ENCODE peak calls at places on chromosomes 11 and 22, in eight cellular contexts. B, A, G, E, L, Q, S and K are unnamed samples.

GRCh38 chr11:15674756-15675155 is 560.0 kb downstream of the INSC start:
- DNase-seq in B (no peak), A (no peak), G (no peak), E (no peak), L (no peak), Q (no peak), S (no peak), K (no peak)

GRCh38 chr11:61131998-61132555 is 29.1 kb downstream of the VPS37C start:
- DNase-seq in B (no peak), A (no peak), G (no peak), E (no peak), L (no peak), Q (no peak), S (no peak), K (no peak)

GRCh38 chr11:6882747-6883146 is 6.3 kb downstream of the OR10A4 start:
- DNase-seq in B (no peak), A (no peak), G (no peak), E (no peak), L (no peak), Q (no peak), S (no peak), K (no peak)

GRCh38 chr11:17405232-17406005 is 17.0 kb upstream of the KCNJ11 start:
- DNase-seq in B (peak; percentile 21), A (peak; percentile 24), G (peak; percentile 50), E (peak; percentile 50), L (peak; percentile 39), Q (no peak), S (no peak), K (no peak)

GRCh38 chr11:2541321-2541680 is 96.5 kb downstream of the KCNQ1 start:
- DNase-seq in B (no peak), A (no peak), G (no peak), E (no peak), L (no peak), Q (no peak), S (no peak), K (no peak)

GRCh38 chr11:353315-353857 is 15.9 kb upstream of the B4GALNT4 start:
- DNase-seq in B (peak; percentile 89), A (peak; percentile 84), G (peak; percentile 91), E (peak; percentile 58), L (peak; percentile 54), Q (peak; percentile 50), S (no peak), K (peak; percentile 64)

GRCh38 chr11:72349616-72350218 is 84.6 kb downstream of the CLPB start:
- DNase-seq in B (peak; percentile 19), A (no peak), G (no peak), E (no peak), L (no peak), Q (no peak), S (no peak), K (no peak)

GRCh38 chr22:24175160-24175808 is 6.0 kb upstream of the SUSD2 start:
- DNase-seq in B (peak; percentile 74), A (peak; percentile 67), G (peak; percentile 82), E (peak; percentile 91), L (no peak), Q (no peak), S (no peak), K (no peak)

GRCh38 chr22:24542641-24543040 is 12.3 kb downstream of the GUCD1 start:
- DNase-seq in B (no peak), A (no peak), G (no peak), E (no peak), L (no peak), Q (no peak), S (no peak), K (no peak)

GRCh38 chr22:49583886-49584505 is 243.7 kb downstream of the BRD1 start:
- DNase-seq in B (no peak), A (no peak), G (no peak), E (no peak), L (no peak), Q (no peak), S (no peak), K (no peak)

DNA sequence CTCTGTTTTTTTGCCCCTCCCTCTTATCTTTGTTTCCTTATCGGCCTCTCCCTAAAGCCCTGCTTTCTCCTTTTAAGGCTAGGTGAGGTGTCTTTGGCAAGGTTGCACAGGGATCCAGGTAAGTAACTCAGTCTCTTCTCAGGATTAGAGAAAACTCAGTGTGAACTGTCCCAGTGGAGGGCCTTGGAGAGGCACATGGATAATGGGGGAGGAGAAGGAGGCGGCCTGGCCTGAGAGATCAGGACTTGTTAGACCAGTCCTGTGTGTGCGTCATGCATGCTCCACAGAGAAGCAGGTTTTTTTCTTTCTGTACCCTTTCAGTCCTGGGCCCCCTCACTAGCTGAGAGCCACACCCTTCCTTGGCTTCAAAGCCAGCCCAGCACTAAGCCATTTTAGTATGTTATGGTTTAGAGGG is 19.9 kb downstream of the CTNND1 start:
- DNase-seq in B (peak; percentile 30), A (no peak), G (no peak), E (peak; percentile 92), L (no peak), Q (no peak), S (no peak), K (no peak)
- H3K4me3 ChIP-seq in B (no peak overlapping the region), A (no peak overlapping the region), G (no peak overlapping the region), E (peak overlapping the region; percentile 21), L (no peak overlapping the region), Q (no peak overlapping the region), S (no peak overlapping the region), K (no peak overlapping the region)

GRCh38 chr22:29917052-29917902 is 34.3 kb downstream of the MTMR3 start:
- DNase-seq in B (peak; percentile 70), A (no peak), G (no peak), E (peak; percentile 21), L (no peak), Q (no peak), S (no peak), K (no peak)

GRCh38 chr22:29912605-29913398 is 29.8 kb downstream of the MTMR3 start:
- DNase-seq in B (peak; percentile 96), A (peak; percentile 92), G (no peak), E (no peak), L (peak; percentile 84), Q (peak; percentile 78), S (no peak), K (peak; percentile 82)

GRCh38 chr22:29916007-29916544 is 33.1 kb downstream of the MTMR3 start:
- DNase-seq in B (no peak), A (no peak), G (no peak), E (no peak), L (no peak), Q (no peak), S (no peak), K (no peak)

GRCh38 chr22:29914165-29914564 is 31.2 kb downstream of the MTMR3 start:
- DNase-seq in B (peak; percentile 79), A (peak; percentile 56), G (no peak), E (peak; percentile 55), L (no peak), Q (peak; percentile 65), S (no peak), K (peak; percentile 63)

GRCh38 chr22:29914991-29915390 is 32.0 kb downstream of the MTMR3 start:
- DNase-seq in B (no peak), A (no peak), G (no peak), E (no peak), L (no peak), Q (no peak), S (no peak), K (no peak)
- TF ChIP-seq CTCF in B (no peak), A (no peak), G (no peak), E (no peak), L (no peak), Q (no peak), S (no peak), K (no peak)

DNA sequence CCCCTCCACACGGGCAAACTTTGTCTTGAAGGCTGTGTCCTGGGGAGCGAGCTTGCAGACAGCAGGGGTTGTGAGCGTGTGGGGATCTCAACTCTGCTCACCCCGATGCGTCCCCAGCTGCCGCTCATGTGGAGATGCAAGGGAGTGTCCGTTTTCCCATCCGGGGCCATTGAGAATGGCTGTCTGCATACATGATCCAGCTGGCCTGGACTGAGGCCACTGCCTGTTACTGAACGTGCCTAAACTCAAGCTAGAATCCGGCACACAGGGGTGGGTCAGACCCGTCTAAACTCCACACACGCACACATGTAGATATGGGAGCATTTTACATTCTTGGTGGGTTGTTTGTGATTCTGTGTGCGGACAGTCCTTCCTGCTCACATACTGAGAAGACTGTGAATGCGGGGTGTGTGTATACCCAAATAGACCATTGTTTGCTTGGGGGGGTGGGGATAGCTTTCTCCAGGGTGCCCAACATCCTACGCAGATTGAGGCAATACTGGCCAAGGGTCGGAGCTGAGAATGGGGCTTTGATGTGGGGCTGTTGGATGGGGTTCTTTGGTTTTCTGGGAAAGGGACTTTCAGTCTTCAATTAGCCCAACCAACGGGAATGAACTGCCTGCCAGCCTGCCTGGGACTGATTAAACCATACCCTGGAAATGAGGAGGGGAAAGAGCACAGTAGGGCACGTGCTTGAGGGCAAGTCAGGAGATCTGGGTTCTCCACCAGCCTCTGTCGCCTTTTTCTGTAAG is 60.4 kb downstream of the ST3GAL4 start:
- DNase-seq in B (peak; percentile 91), A (no peak), G (peak; percentile 76), E (no peak), L (no peak), Q (no peak), S (no peak), K (no peak)
- H3K4me3 ChIP-seq in B (no peak overlapping the region), A (peak overlapping the region; percentile 31), G (peak overlapping the region; percentile 37), E (peak overlapping the region; percentile 56), L (no peak overlapping the region), Q (no peak overlapping the region), S (peak overlapping the region; percentile 41), K (no peak overlapping the region)

DNA sequence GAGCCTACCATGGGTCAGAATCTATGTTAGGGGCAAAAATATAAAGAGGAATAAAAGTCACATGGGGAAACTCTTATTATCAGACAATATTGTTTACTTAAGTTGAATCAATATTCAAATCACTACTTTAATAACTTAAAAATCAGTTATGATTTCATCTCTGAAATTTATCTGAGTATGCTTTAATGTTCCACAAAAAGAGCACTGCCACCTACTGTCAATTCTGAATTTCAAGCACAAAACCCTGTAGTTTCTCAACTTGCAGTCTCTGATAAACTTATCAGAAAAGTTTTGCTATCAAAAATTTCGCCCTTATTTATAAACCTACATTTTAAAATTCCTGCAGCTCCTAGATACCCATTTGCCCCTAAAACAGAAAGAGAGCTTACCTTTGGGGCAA is 47.3 kb downstream of the RDX start:
- DNase-seq in B (peak; percentile 22), A (no peak), G (no peak), E (no peak), L (no peak), Q (no peak), S (no peak), K (no peak)
- TF ChIP-seq CTCF in B (peak; percentile 12), A (peak; percentile 31), G (no peak), E (peak; percentile 26), L (no peak), Q (no peak), S (no peak), K (peak; percentile 18)